ENCODE peak calls at places on chromosomes 16 and 17, in eight cellular contexts. One of them, this sample, is unnamed.

GRCh38 chr17:8041249-8041928 is 2.5 kb downstream of the ALOX15B start:
- DNase-seq in tibial artery: peak; percentile 66
- DNase-seq in heart right ventricle: no peak
- DNase-seq in fibroblast of villous mesenchyme: peak; percentile 91
- DNase-seq in body of pancreas: no peak
- DNase-seq in bronchial epithelial cell: peak; percentile 83
- DNase-seq in sigmoid colon: no peak
- DNase-seq in right lobe of liver: no peak
- DNase-seq in this sample: no peak

GRCh38 chr16:65660390-65660789 is 538.5 kb upstream of the CDH11 start:
- DNase-seq in body of pancreas: no peak
- DNase-seq in sigmoid colon: no peak
- DNase-seq in fibroblast of villous mesenchyme: no peak
- DNase-seq in tibial artery: no peak
- DNase-seq in right lobe of liver: no peak
- DNase-seq in heart right ventricle: no peak
- DNase-seq in bronchial epithelial cell: peak; percentile 49
- DNase-seq in this sample: no peak

GRCh38 chr17:7328840-7329359 is at the start of gene NEURL4:
- DNase-seq in body of pancreas: no peak
- DNase-seq in tibial artery: no peak
- DNase-seq in sigmoid colon: no peak
- DNase-seq in bronchial epithelial cell: no peak
- DNase-seq in heart right ventricle: no peak
- DNase-seq in fibroblast of villous mesenchyme: no peak
- DNase-seq in right lobe of liver: no peak
- DNase-seq in this sample: no peak

GRCh38 chr16:65375651-65376050 is 253.8 kb upstream of the CDH11 start:
- DNase-seq in fibroblast of villous mesenchyme: no peak
- DNase-seq in tibial artery: no peak
- DNase-seq in right lobe of liver: no peak
- DNase-seq in sigmoid colon: no peak
- DNase-seq in heart right ventricle: no peak
- DNase-seq in bronchial epithelial cell: peak; percentile 92
- DNase-seq in body of pancreas: no peak
- DNase-seq in this sample: no peak

GRCh38 chr17:81091774-81092517 is 57.0 kb downstream of the BAIAP2 start:
- DNase-seq in heart right ventricle: no peak
- DNase-seq in right lobe of liver: no peak
- DNase-seq in sigmoid colon: no peak
- DNase-seq in fibroblast of villous mesenchyme: no peak
- DNase-seq in tibial artery: no peak
- DNase-seq in body of pancreas: no peak
- DNase-seq in bronchial epithelial cell: no peak
- DNase-seq in this sample: no peak

GRCh38 chr17:47726796-47727703 is 6.0 kb upstream of the TBX21 start:
- DNase-seq in fibroblast of villous mesenchyme: no peak
- DNase-seq in right lobe of liver: no peak
- DNase-seq in tibial artery: no peak
- DNase-seq in body of pancreas: no peak
- DNase-seq in bronchial epithelial cell: no peak
- DNase-seq in sigmoid colon: no peak
- DNase-seq in heart right ventricle: no peak
- DNase-seq in this sample: no peak

GRCh38 chr16:79756571-79756970 is 156.0 kb upstream of the MAF start:
- DNase-seq in sigmoid colon: no peak
- DNase-seq in fibroblast of villous mesenchyme: no peak
- DNase-seq in bronchial epithelial cell: peak; percentile 14
- DNase-seq in body of pancreas: no peak
- DNase-seq in heart right ventricle: no peak
- DNase-seq in right lobe of liver: no peak
- DNase-seq in tibial artery: no peak
- DNase-seq in this sample: no peak

GRCh38 chr16:68455631-68456030 is 7.3 kb upstream of the SMPD3 start:
- DNase-seq in bronchial epithelial cell: no peak
- DNase-seq in sigmoid colon: no peak
- DNase-seq in tibial artery: no peak
- DNase-seq in heart right ventricle: no peak
- DNase-seq in fibroblast of villous mesenchyme: no peak
- DNase-seq in body of pancreas: no peak
- DNase-seq in right lobe of liver: no peak
- DNase-seq in this sample: no peak

GRCh38 chr16:14502256-14502875 is 127.7 kb downstream of the PARN start:
- DNase-seq in tibial artery: no peak
- DNase-seq in heart right ventricle: no peak
- DNase-seq in body of pancreas: no peak
- DNase-seq in sigmoid colon: no peak
- DNase-seq in right lobe of liver: no peak
- DNase-seq in fibroblast of villous mesenchyme: no peak
- DNase-seq in bronchial epithelial cell: no peak
- DNase-seq in this sample: no peak
- H3K4me3 ChIP-seq in tibial artery: no peak overlapping the region
- H3K4me3 ChIP-seq in heart right ventricle: no peak overlapping the region
- H3K4me3 ChIP-seq in body of pancreas: no peak overlapping the region
- H3K4me3 ChIP-seq in sigmoid colon: no peak overlapping the region
- H3K4me3 ChIP-seq in right lobe of liver: no peak overlapping the region
- H3K4me3 ChIP-seq in fibroblast of villous mesenchyme: no peak overlapping the region
- H3K4me3 ChIP-seq in bronchial epithelial cell: no peak overlapping the region
- H3K4me3 ChIP-seq in this sample: no peak overlapping the region

GRCh38 chr17:72969293-72969692 is 123.2 kb downstream of the SLC39A11 start:
- DNase-seq in body of pancreas: no peak
- DNase-seq in tibial artery: no peak
- DNase-seq in right lobe of liver: no peak
- DNase-seq in heart right ventricle: no peak
- DNase-seq in bronchial epithelial cell: no peak
- DNase-seq in sigmoid colon: no peak
- DNase-seq in fibroblast of villous mesenchyme: no peak
- DNase-seq in this sample: no peak

GRCh38 chr17:72970794-72971512 is 121.5 kb downstream of the SLC39A11 start:
- DNase-seq in fibroblast of villous mesenchyme: no peak
- DNase-seq in right lobe of liver: no peak
- DNase-seq in heart right ventricle: no peak
- DNase-seq in tibial artery: no peak
- DNase-seq in sigmoid colon: no peak
- DNase-seq in body of pancreas: no peak
- DNase-seq in bronchial epithelial cell: no peak
- DNase-seq in this sample: no peak

GRCh38 chr17:72970246-72970645 is 122.2 kb downstream of the SLC39A11 start:
- DNase-seq in fibroblast of villous mesenchyme: no peak
- DNase-seq in tibial artery: no peak
- DNase-seq in heart right ventricle: no peak
- DNase-seq in sigmoid colon: no peak
- DNase-seq in bronchial epithelial cell: no peak
- DNase-seq in right lobe of liver: no peak
- DNase-seq in body of pancreas: no peak
- DNase-seq in this sample: no peak

GRCh38 chr17:72972263-72972951 is 120.1 kb downstream of the SLC39A11 start:
- DNase-seq in tibial artery: no peak
- DNase-seq in bronchial epithelial cell: no peak
- DNase-seq in body of pancreas: no peak
- DNase-seq in sigmoid colon: no peak
- DNase-seq in right lobe of liver: no peak
- DNase-seq in heart right ventricle: no peak
- DNase-seq in fibroblast of villous mesenchyme: no peak
- DNase-seq in this sample: no peak

GRCh38 chr17:72971513-72971880 is 121.0 kb downstream of the SLC39A11 start:
- DNase-seq in bronchial epithelial cell: no peak
- DNase-seq in sigmoid colon: no peak
- DNase-seq in right lobe of liver: no peak
- DNase-seq in fibroblast of villous mesenchyme: no peak
- DNase-seq in body of pancreas: no peak
- DNase-seq in heart right ventricle: no peak
- DNase-seq in tibial artery: no peak
- DNase-seq in this sample: no peak
- TF ChIP-seq CTCF in bronchial epithelial cell: no peak
- TF ChIP-seq CTCF in sigmoid colon: no peak
- TF ChIP-seq CTCF in right lobe of liver: no peak
- TF ChIP-seq CTCF in fibroblast of villous mesenchyme: no peak
- TF ChIP-seq CTCF in body of pancreas: no peak
- TF ChIP-seq CTCF in heart right ventricle: no peak
- TF ChIP-seq CTCF in tibial artery: no peak
- TF ChIP-seq CTCF in this sample: no peak

GRCh38 chr17:28663723-28664122 is 1.7 kb downstream of the SUPT6H start:
- DNase-seq in sigmoid colon: no peak
- DNase-seq in fibroblast of villous mesenchyme: no peak
- DNase-seq in right lobe of liver: no peak
- DNase-seq in tibial artery: no peak
- DNase-seq in heart right ventricle: no peak
- DNase-seq in bronchial epithelial cell: no peak
- DNase-seq in body of pancreas: no peak
- DNase-seq in this sample: no peak
- H3K4me3 ChIP-seq in sigmoid colon: no peak overlapping the region
- H3K4me3 ChIP-seq in fibroblast of villous mesenchyme: no peak overlapping the region
- H3K4me3 ChIP-seq in right lobe of liver: no peak overlapping the region
- H3K4me3 ChIP-seq in tibial artery: no peak overlapping the region
- H3K4me3 ChIP-seq in heart right ventricle: peak overlapping the region; percentile 60
- H3K4me3 ChIP-seq in bronchial epithelial cell: no peak overlapping the region
- H3K4me3 ChIP-seq in body of pancreas: no peak overlapping the region
- H3K4me3 ChIP-seq in this sample: peak overlapping the region; percentile 89

DNA sequence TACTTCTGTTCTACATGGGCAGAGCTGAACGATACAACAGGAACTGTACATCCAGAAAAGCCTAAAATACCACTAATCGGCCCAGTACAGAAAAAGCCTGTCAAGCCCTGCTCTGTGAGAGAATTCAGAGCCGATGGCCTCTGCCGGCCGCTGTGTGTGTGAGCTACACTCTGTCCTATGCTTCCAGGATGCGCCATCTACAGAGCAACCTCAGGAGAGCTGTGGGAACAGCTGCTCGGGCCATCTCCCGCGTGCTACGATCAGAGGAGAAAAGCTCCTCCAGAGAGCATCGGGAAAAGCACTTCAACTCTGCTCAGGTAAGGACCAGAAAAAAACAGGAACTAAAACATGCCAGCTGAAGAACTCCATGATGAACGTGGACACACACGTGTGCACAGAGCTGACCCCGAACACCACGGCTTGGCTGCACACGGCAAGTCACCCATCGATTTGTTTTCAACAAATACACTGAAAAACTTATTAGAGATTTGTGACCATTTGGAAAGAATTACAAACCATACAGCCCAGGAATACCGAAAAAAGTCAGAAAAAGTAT is 115.9 kb downstream of the ANKRD11 start:
- DNase-seq in sigmoid colon: no peak
- DNase-seq in heart right ventricle: no peak
- DNase-seq in tibial artery: no peak
- DNase-seq in right lobe of liver: peak; percentile 35
- DNase-seq in bronchial epithelial cell: no peak
- DNase-seq in body of pancreas: no peak
- DNase-seq in fibroblast of villous mesenchyme: peak; percentile 78
- DNase-seq in this sample: no peak
- TF ChIP-seq CTCF in sigmoid colon: no peak
- TF ChIP-seq CTCF in heart right ventricle: no peak
- TF ChIP-seq CTCF in tibial artery: no peak
- TF ChIP-seq CTCF in right lobe of liver: no peak
- TF ChIP-seq CTCF in bronchial epithelial cell: no peak
- TF ChIP-seq CTCF in body of pancreas: no peak
- TF ChIP-seq CTCF in fibroblast of villous mesenchyme: peak; percentile 30
- TF ChIP-seq CTCF in this sample: no peak

GRCh38 chr17:32553168-32553567 is 66.4 kb downstream of the CDK5R1 start:
- DNase-seq in right lobe of liver: no peak
- DNase-seq in heart right ventricle: no peak
- DNase-seq in sigmoid colon: no peak
- DNase-seq in fibroblast of villous mesenchyme: no peak
- DNase-seq in body of pancreas: no peak
- DNase-seq in bronchial epithelial cell: peak; percentile 36
- DNase-seq in tibial artery: no peak
- DNase-seq in this sample: no peak
- H3K4me3 ChIP-seq in right lobe of liver: no peak overlapping the region
- H3K4me3 ChIP-seq in heart right ventricle: no peak overlapping the region
- H3K4me3 ChIP-seq in sigmoid colon: no peak overlapping the region
- H3K4me3 ChIP-seq in fibroblast of villous mesenchyme: no peak overlapping the region
- H3K4me3 ChIP-seq in body of pancreas: no peak overlapping the region
- H3K4me3 ChIP-seq in bronchial epithelial cell: no peak overlapping the region
- H3K4me3 ChIP-seq in tibial artery: no peak overlapping the region
- H3K4me3 ChIP-seq in this sample: no peak overlapping the region